ENCODE peak calls at places on chromosomes 3 and 15, in four cellular contexts. S is EL, J is ovary, H is kidney glomerular epithelial cell. B is an unnamed sample.

GRCh38 chr3:196636369-196637349 is 2.8 kb upstream of the NRROS start:
- DNase-seq in H (no peak), J (no peak), S (peak; percentile 53), B (no peak)

GRCh38 chr15:49741721-49742120 is 120.9 kb downstream of the DTWD1 start:
- DNase-seq in S (no peak), H (no peak), J (no peak), B (no peak)

GRCh38 chr15:39205081-39205480 is 375.8 kb upstream of the THBS1 start:
- DNase-seq in J (no peak), S (no peak), H (no peak), B (no peak)

GRCh38 chr3:196240424-196240823 is 24.1 kb downstream of the SLC51A start:
- DNase-seq in S (no peak), H (no peak), J (no peak), B (no peak)

GRCh38 chr3:51975857-51976549 is 1.1 kb downstream of the ABHD14A start:
- DNase-seq in J (peak; percentile 87), S (peak; percentile 61), H (no peak), B (peak; percentile 88)

GRCh38 chr3:66971891-66972551 is 26.1 kb upstream of the KBTBD8 start:
- DNase-seq in H (peak; percentile 74), J (peak; percentile 72), S (peak; percentile 72), B (peak; percentile 90)

GRCh38 chr15:55775316-55775715 is 32.4 kb upstream of the PRTG start:
- DNase-seq in J (no peak), S (peak; percentile 76), H (no peak), B (peak; percentile 41)

GRCh38 chr3:54575561-54575960 is 352.3 kb downstream of the LRTM1 start:
- DNase-seq in H (no peak), J (no peak), S (no peak), B (no peak)

GRCh38 chr15:37289109-37289765 is 188.9 kb upstream of the MEIS2 start:
- DNase-seq in J (no peak), S (peak; percentile 33), H (no peak), B (peak; percentile 50)

GRCh38 chr3:147428396-147429153 is 19.4 kb downstream of the ZIC1 start:
- DNase-seq in J (no peak), H (no peak), S (no peak), B (no peak)

GRCh38 chr15:70342554-70343548 is 245.1 kb upstream of the TLE3 start:
- DNase-seq in J (no peak), S (no peak), H (no peak), B (no peak)

GRCh38 chr3:38017445-38018295 is 11.8 kb downstream of the PLCD1 start:
- DNase-seq in H (no peak), J (peak; percentile 11), S (no peak), B (no peak)

GRCh38 chr3:67241084-67241483 is 243.0 kb downstream of the KBTBD8 start:
- DNase-seq in J (no peak), H (no peak), S (no peak), B (peak; percentile 11)

GRCh38 chr3:27568393-27568792 is 84.2 kb upstream of the SLC4A7 start:
- DNase-seq in H (no peak), J (peak; percentile 36), S (peak; percentile 88), B (no peak)

GRCh38 chr15:75065467-75065850 is 42.1 kb downstream of the PPCDC start:
- DNase-seq in S (peak; percentile 18), J (peak; percentile 58), H (peak; percentile 19), B (no peak)

GRCh38 chr3:161163297-161163696 is 57.8 kb upstream of the NMD3 start:
- DNase-seq in H (peak; percentile 98), J (no peak), S (peak; percentile 95), B (no peak)

GRCh38 chr3:49411550-49411967 is 217 bp downstream of the RHOA start:
- DNase-seq in S (peak; percentile 34), H (no peak), J (peak; percentile 59), B (peak; percentile 86)

GRCh38 chr3:17891139-17891850 is 148.9 kb upstream of the TBC1D5 start:
- DNase-seq in J (no peak), H (no peak), S (peak; percentile 15), B (no peak)

GRCh38 chr3:161689699-161690098 is 193.1 kb downstream of the OTOL1 start:
- DNase-seq in J (no peak), S (no peak), H (no peak), B (no peak)

GRCh38 chr3:126266850-126267168 is 86.4 kb upstream of the ALDH1L1 start:
- DNase-seq in H (no peak), J (no peak), S (no peak), B (no peak)

GRCh38 chr3:51967384-51968174 is at the start of gene PCBP4:
- DNase-seq in S (peak; percentile 67), H (peak; percentile 11), J (peak; percentile 72), B (peak; percentile 93)

GRCh38 chr15:74884428-74885223 is 5.2 kb upstream of the MPI start:
- DNase-seq in J (no peak), H (no peak), S (peak; percentile 55), B (no peak)

GRCh38 chr3:13419356-13420050 is 619 bp downstream of the NUP210 start:
- DNase-seq in H (no peak), S (no peak), J (no peak), B (peak; percentile 77)

GRCh38 chr3:49536875-49537533 is 17.3 kb upstream of the BSN start:
- DNase-seq in J (no peak), S (no peak), H (no peak), B (no peak)

GRCh38 chr15:31347067-31347975 is 20.7 kb downstream of the KLF13 start:
- DNase-seq in H (no peak), J (no peak), S (no peak), B (no peak)

GRCh38 chr15:42798802-42799201 is 61.9 kb upstream of the CDAN1 start:
- DNase-seq in J (no peak), H (no peak), S (no peak), B (no peak)

GRCh38 chr3:14248849-14249523 is 70.4 kb downstream of the LSM3 start:
- DNase-seq in S (no peak), J (peak; percentile 63), H (peak; percentile 59), B (no peak)

GRCh38 chr3:151265866-151266265 is 12.5 kb downstream of the P2RY14 start:
- DNase-seq in J (no peak), S (no peak), H (no peak), B (peak; percentile 27)

GRCh38 chr15:97012986-97013385 is 682.5 kb downstream of the NR2F2 start:
- DNase-seq in J (no peak), H (no peak), S (no peak), B (no peak)

GRCh38 chr3:46463120-46463867 is 1.4 kb downstream of the LTF start:
- DNase-seq in H (no peak), J (peak; percentile 20), S (no peak), B (no peak)

GRCh38 chr3:182729903-182730674 is 63.2 kb upstream of the ATP11B start:
- DNase-seq in H (no peak), J (no peak), S (no peak), B (no peak)

GRCh38 chr3:158743280-158743663 is 11.0 kb upstream of the RARRES1 start:
- DNase-seq in S (no peak), H (no peak), J (no peak), B (no peak)

GRCh38 chr3:66272016-66272415 is 51.2 kb downstream of the SLC25A26 start:
- DNase-seq in H (no peak), S (no peak), J (no peak), B (no peak)

GRCh38 chr3:159947220-159947619 is 41.4 kb upstream of the IL12A start:
- DNase-seq in S (peak; percentile 93), J (no peak), H (peak; percentile 80), B (no peak)

GRCh38 chr15:78203346-78204225 is 30.8 kb downstream of the ACSBG1 start:
- DNase-seq in S (no peak), J (no peak), H (no peak), B (no peak)

GRCh38 chr15:51754267-51754666 is 2.9 kb downstream of the TMOD2 start:
- DNase-seq in J (no peak), S (no peak), H (no peak), B (no peak)

B was measured in neural progenitor cell.